ENCODE peak calls at places on chromosomes 6 and 20, in four cellular contexts. E, V, B and R are unnamed samples.
A peak's percentile ranks its signal among the peaks of the same experiment; 100 is the strongest.

GRCh38 chr20:17657898-17658647 is 24.0 kb downstream of the RRBP1 start:
- DNase-seq in E (no peak), V (no peak), B (no peak), R (no peak)

GRCh38 chr6:137724018-137724403 is 143.0 kb upstream of the TNFAIP3 start:
- DNase-seq in E (peak; percentile 21), V (no peak), B (no peak), R (no peak)

GRCh38 chr6:136315594-136315993 is 25.9 kb upstream of the BCLAF1 start:
- DNase-seq in E (no peak), V (no peak), B (no peak), R (no peak)

GRCh38 chr6:98927534-98927933 is 20.2 kb downstream of the FBXL4 start:
- DNase-seq in E (no peak), V (no peak), B (no peak), R (no peak)

GRCh38 chr6:119742188-119742803 is 392.7 kb upstream of the MAN1A1 start:
- DNase-seq in E (peak; percentile 28), V (peak; percentile 81), B (no peak), R (no peak)

GRCh38 chr6:31822038-31822821 is 5.3 kb upstream of the HSPA1B start:
- DNase-seq in E (peak; percentile 87), V (peak; percentile 88), B (peak; percentile 87), R (peak; percentile 93)

GRCh38 chr6:42532038-42532669 is 31.7 kb upstream of the UBR2 start:
- DNase-seq in E (peak; percentile 77), V (peak; percentile 13), B (no peak), R (no peak)

GRCh38 chr6:108359901-108360882 is 65.3 kb downstream of the AFG1L start:
- DNase-seq in E (no peak), V (no peak), B (no peak), R (no peak)

GRCh38 chr20:15065794-15066193 is 728.4 kb upstream of the FLRT3 start:
- DNase-seq in E (no peak), V (peak; percentile 48), B (no peak), R (no peak)

GRCh38 chr20:58306421-58307261 is 2.9 kb upstream of the RAB22A start:
- DNase-seq in E (peak; percentile 30), V (peak; percentile 16), B (no peak), R (no peak)

GRCh38 chr6:104995989-104996617 is 39.2 kb downstream of the LIN28B start:
- DNase-seq in E (peak; percentile 11), V (no peak), B (peak; percentile 13), R (no peak)

GRCh38 chr20:46683939-46684750 is 5.1 kb downstream of the TP53RK start:
- DNase-seq in E (no peak), V (peak; percentile 32), B (peak; percentile 53), R (no peak)

GRCh38 chr20:51346686-51347485 is 195.6 kb downstream of the NFATC2 start:
- DNase-seq in E (peak; percentile 83), V (no peak), B (no peak), R (no peak)

GRCh38 chr6:169101036-169101805 is 152.4 kb downstream of the THBS2 start:
- DNase-seq in E (no peak), V (no peak), B (no peak), R (no peak)

GRCh38 chr6:72042088-72042487 is 155.7 kb downstream of the RIMS1 start:
- DNase-seq in E (no peak), V (no peak), B (no peak), R (no peak)

GRCh38 chr6:43628392-43629103 is 516 bp downstream of the GTPBP2 start:
- DNase-seq in E (peak; percentile 36), V (peak; percentile 44), B (peak; percentile 49), R (no peak)

GRCh38 chr20:29876911-29877285 is 1380.6 kb upstream of the DEFB115 start:
- DNase-seq in E (no peak), V (no peak), B (no peak), R (no peak)

GRCh38 chr6:3721810-3722209 is 29.7 kb downstream of the PXDC1 start:
- DNase-seq in E (no peak), V (no peak), B (no peak), R (no peak)

GRCh38 chr20:19781235-19781634 is 23.2 kb downstream of the RIN2 start:
- DNase-seq in E (no peak), V (no peak), B (no peak), R (no peak)

GRCh38 chr20:48850681-48851299 is 23.0 kb upstream of the PREX1 start:
- DNase-seq in E (no peak), V (no peak), B (no peak), R (no peak)

GRCh38 chr6:20069130-20069529 is 143.1 kb downstream of the MBOAT1 start:
- DNase-seq in E (no peak), V (no peak), B (no peak), R (no peak)
- TF ChIP-seq EP300 in E (no peak), V (no peak), B (no peak), R (no peak)

GRCh38 chr6:89050155-89050554 is 30.4 kb upstream of the PNRC1 start:
- DNase-seq in E (peak; percentile 30), V (peak; percentile 84), B (peak; percentile 64), R (peak; percentile 82)
- TF ChIP-seq EP300 in E (no peak), V (peak; percentile 31), B (peak; percentile 96), R (no peak)

DNA sequence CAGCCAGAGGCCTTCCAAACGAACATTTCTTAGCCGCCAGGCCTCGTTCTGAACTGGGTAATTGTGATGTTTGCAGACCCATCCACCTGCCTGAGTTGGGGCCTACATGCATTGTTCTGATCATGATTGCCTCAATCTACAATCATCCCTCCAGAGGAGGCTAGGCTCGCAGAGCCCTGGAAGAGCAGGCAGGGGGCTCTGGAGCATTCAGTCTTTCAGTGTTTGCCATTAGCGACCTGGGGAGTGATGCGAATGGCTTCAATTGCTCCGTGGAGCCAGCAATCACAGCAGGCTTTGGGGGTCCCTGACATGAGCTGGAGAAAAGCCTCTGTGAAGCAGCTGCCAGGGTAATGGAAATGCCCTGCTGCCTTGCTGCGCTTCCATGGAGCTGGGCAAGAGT is 22.0 kb downstream of the SNAP25 start:
- DNase-seq in E (no peak), V (no peak), B (no peak), R (no peak)
- TF ChIP-seq EP300 in E (no peak), V (no peak), B (no peak), R (no peak)

GRCh38 chr20:21809961-21810523 is 104.6 kb downstream of the PAX1 start:
- DNase-seq in E (no peak), V (no peak), B (no peak), R (no peak)
- TF ChIP-seq EP300 in E (no peak), V (no peak), B (no peak), R (no peak)

DNA sequence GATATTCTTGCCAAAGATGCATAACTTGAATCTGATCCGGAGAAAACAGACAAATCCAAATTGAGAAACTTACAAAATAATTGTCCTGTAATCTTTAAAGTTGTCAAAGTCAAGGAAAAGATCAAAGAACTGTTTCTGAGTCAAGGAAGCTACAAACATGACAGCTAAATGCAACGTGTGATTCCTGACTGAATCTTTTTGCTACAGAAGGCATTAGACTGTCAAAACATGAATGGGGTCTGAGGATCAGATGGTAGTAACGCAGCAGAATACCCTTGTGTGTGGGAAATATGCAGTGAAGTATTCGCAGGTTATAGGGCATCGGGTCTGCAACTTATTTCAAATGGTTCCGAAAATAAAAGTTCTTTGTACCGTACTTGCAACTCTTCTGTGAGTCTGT is 86.2 kb downstream of the MDGA1 start:
- DNase-seq in E (no peak), V (no peak), B (no peak), R (no peak)
- TF ChIP-seq EP300 in E (no peak), V (no peak), B (no peak), R (no peak)